ENCODE peak calls at places on chromosomes 2 and 18, in nine cellular contexts. One of them, this sample, is unnamed. For H3K27me3, the result is how much of the 10 kb centered on the place peaks cover.

GRCh38 chr18:62844850-62845643 is 129.7 kb downstream of the PHLPP1 start:
- DNase-seq in dorsolateral prefrontal cortex: no peak
- DNase-seq in ovary: no peak
- DNase-seq in CD4-positive, alpha-beta memory T cell: no peak
- DNase-seq in heart right ventricle: no peak
- DNase-seq in neural progenitor cell: no peak
- DNase-seq in IMR-90: no peak
- DNase-seq in stomach: no peak
- DNase-seq in CD4-positive, alpha-beta T cell: no peak
- DNase-seq in this sample: no peak

GRCh38 chr2:174023591-174024523 is 58.7 kb upstream of the SP3 start:
- DNase-seq in dorsolateral prefrontal cortex: no peak
- DNase-seq in ovary: no peak
- DNase-seq in CD4-positive, alpha-beta memory T cell: no peak
- DNase-seq in heart right ventricle: peak
- DNase-seq in neural progenitor cell: peak
- DNase-seq in IMR-90: peak
- DNase-seq in stomach: peak
- DNase-seq in CD4-positive, alpha-beta T cell: no peak
- DNase-seq in this sample: peak

GRCh38 chr18:46297621-46298020 is 193.4 kb downstream of the HAUS1 start:
- DNase-seq in dorsolateral prefrontal cortex: no peak
- DNase-seq in ovary: no peak
- DNase-seq in CD4-positive, alpha-beta memory T cell: no peak
- DNase-seq in heart right ventricle: no peak
- DNase-seq in neural progenitor cell: no peak
- DNase-seq in IMR-90: no peak
- DNase-seq in stomach: no peak
- DNase-seq in CD4-positive, alpha-beta T cell: no peak
- DNase-seq in this sample: no peak

GRCh38 chr18:68779169-68779568 is 18.7 kb upstream of the CCDC102B start:
- DNase-seq in dorsolateral prefrontal cortex: no peak
- DNase-seq in ovary: no peak
- DNase-seq in CD4-positive, alpha-beta memory T cell: no peak
- DNase-seq in heart right ventricle: no peak
- DNase-seq in neural progenitor cell: no peak
- DNase-seq in IMR-90: peak
- DNase-seq in stomach: no peak
- DNase-seq in CD4-positive, alpha-beta T cell: no peak
- DNase-seq in this sample: no peak

GRCh38 chr2:105376789-105377231 is 22.0 kb downstream of the FHL2 start:
- DNase-seq in dorsolateral prefrontal cortex: no peak
- DNase-seq in ovary: no peak
- DNase-seq in CD4-positive, alpha-beta memory T cell: no peak
- DNase-seq in heart right ventricle: no peak
- DNase-seq in neural progenitor cell: no peak
- DNase-seq in IMR-90: peak
- DNase-seq in stomach: no peak
- DNase-seq in CD4-positive, alpha-beta T cell: no peak
- DNase-seq in this sample: no peak

GRCh38 chr18:11862468-11863137 is 11.4 kb downstream of the CHMP1B start:
- DNase-seq in dorsolateral prefrontal cortex: no peak
- DNase-seq in ovary: no peak
- DNase-seq in CD4-positive, alpha-beta memory T cell: no peak
- DNase-seq in heart right ventricle: no peak
- DNase-seq in neural progenitor cell: no peak
- DNase-seq in IMR-90: no peak
- DNase-seq in stomach: no peak
- DNase-seq in CD4-positive, alpha-beta T cell: no peak
- DNase-seq in this sample: peak

GRCh38 chr2:19750136-19750535 is 151.6 kb downstream of the TTC32 start:
- DNase-seq in dorsolateral prefrontal cortex: no peak
- DNase-seq in ovary: no peak
- DNase-seq in CD4-positive, alpha-beta memory T cell: no peak
- DNase-seq in heart right ventricle: no peak
- DNase-seq in neural progenitor cell: no peak
- DNase-seq in IMR-90: no peak
- DNase-seq in stomach: no peak
- DNase-seq in CD4-positive, alpha-beta T cell: no peak
- DNase-seq in this sample: peak

GRCh38 chr2:122167561-122167960 is 412.1 kb downstream of the TSN start:
- DNase-seq in dorsolateral prefrontal cortex: no peak
- DNase-seq in ovary: no peak
- DNase-seq in CD4-positive, alpha-beta memory T cell: no peak
- DNase-seq in heart right ventricle: no peak
- DNase-seq in neural progenitor cell: no peak
- DNase-seq in IMR-90: no peak
- DNase-seq in stomach: no peak
- DNase-seq in CD4-positive, alpha-beta T cell: no peak
- DNase-seq in this sample: no peak

GRCh38 chr2:86769838-86770237 is 20.9 kb downstream of the CD8A start:
- DNase-seq in dorsolateral prefrontal cortex: no peak
- DNase-seq in ovary: no peak
- DNase-seq in CD4-positive, alpha-beta memory T cell: no peak
- DNase-seq in heart right ventricle: no peak
- DNase-seq in neural progenitor cell: no peak
- DNase-seq in IMR-90: no peak
- DNase-seq in stomach: no peak
- DNase-seq in CD4-positive, alpha-beta T cell: no peak
- DNase-seq in this sample: no peak

GRCh38 chr2:54897420-54898310 is 152.6 kb downstream of the RTN4 start:
- DNase-seq in dorsolateral prefrontal cortex: no peak
- DNase-seq in ovary: no peak
- DNase-seq in CD4-positive, alpha-beta memory T cell: peak
- DNase-seq in heart right ventricle: no peak
- DNase-seq in neural progenitor cell: no peak
- DNase-seq in IMR-90: no peak
- DNase-seq in stomach: no peak
- DNase-seq in CD4-positive, alpha-beta T cell: no peak
- DNase-seq in this sample: no peak

GRCh38 chr2:215784371-215784783 is 229.0 kb downstream of the MREG start:
- DNase-seq in dorsolateral prefrontal cortex: no peak
- DNase-seq in ovary: no peak
- DNase-seq in CD4-positive, alpha-beta memory T cell: no peak
- DNase-seq in heart right ventricle: no peak
- DNase-seq in neural progenitor cell: no peak
- DNase-seq in IMR-90: peak
- DNase-seq in stomach: no peak
- DNase-seq in CD4-positive, alpha-beta T cell: no peak
- DNase-seq in this sample: no peak

GRCh38 chr2:9102861-9103662 is 99.6 kb upstream of the MBOAT2 start:
- DNase-seq in dorsolateral prefrontal cortex: no peak
- DNase-seq in ovary: no peak
- DNase-seq in CD4-positive, alpha-beta memory T cell: no peak
- DNase-seq in heart right ventricle: no peak
- DNase-seq in neural progenitor cell: peak
- DNase-seq in IMR-90: no peak
- DNase-seq in stomach: peak
- DNase-seq in CD4-positive, alpha-beta T cell: no peak
- DNase-seq in this sample: no peak

GRCh38 chr2:189613650-189614420 is 33.2 kb upstream of the SLC40A1 start:
- DNase-seq in dorsolateral prefrontal cortex: no peak
- DNase-seq in ovary: no peak
- DNase-seq in CD4-positive, alpha-beta memory T cell: no peak
- DNase-seq in heart right ventricle: no peak
- DNase-seq in neural progenitor cell: no peak
- DNase-seq in IMR-90: peak
- DNase-seq in stomach: no peak
- DNase-seq in CD4-positive, alpha-beta T cell: no peak
- DNase-seq in this sample: no peak

GRCh38 chr2:132664096-132664495 is 5.9 kb downstream of the LYPD1 start:
- DNase-seq in dorsolateral prefrontal cortex: no peak
- DNase-seq in ovary: no peak
- DNase-seq in CD4-positive, alpha-beta memory T cell: no peak
- DNase-seq in heart right ventricle: no peak
- DNase-seq in neural progenitor cell: no peak
- DNase-seq in IMR-90: peak
- DNase-seq in stomach: no peak
- DNase-seq in CD4-positive, alpha-beta T cell: no peak
- DNase-seq in this sample: no peak

GRCh38 chr2:118123561-118124232 is 35.4 kb downstream of the INSIG2 start:
- DNase-seq in dorsolateral prefrontal cortex: no peak
- DNase-seq in ovary: no peak
- DNase-seq in CD4-positive, alpha-beta memory T cell: no peak
- DNase-seq in heart right ventricle: no peak
- DNase-seq in neural progenitor cell: no peak
- DNase-seq in IMR-90: peak
- DNase-seq in stomach: no peak
- DNase-seq in CD4-positive, alpha-beta T cell: no peak
- DNase-seq in this sample: no peak

GRCh38 chr2:67524236-67524635 is 127.1 kb downstream of the ETAA1 start:
- DNase-seq in dorsolateral prefrontal cortex: no peak
- DNase-seq in ovary: no peak
- DNase-seq in CD4-positive, alpha-beta memory T cell: no peak
- DNase-seq in heart right ventricle: no peak
- DNase-seq in neural progenitor cell: no peak
- DNase-seq in IMR-90: no peak
- DNase-seq in stomach: no peak
- DNase-seq in CD4-positive, alpha-beta T cell: no peak
- DNase-seq in this sample: no peak

GRCh38 chr18:70243131-70243530 is 37.6 kb upstream of the RTTN start:
- DNase-seq in dorsolateral prefrontal cortex: no peak
- DNase-seq in ovary: no peak
- DNase-seq in CD4-positive, alpha-beta memory T cell: no peak
- DNase-seq in heart right ventricle: no peak
- DNase-seq in neural progenitor cell: no peak
- DNase-seq in IMR-90: no peak
- DNase-seq in stomach: peak
- DNase-seq in CD4-positive, alpha-beta T cell: no peak
- DNase-seq in this sample: no peak

GRCh38 chr2:48600204-48600813 is 17.3 kb upstream of the GTF2A1L start:
- DNase-seq in dorsolateral prefrontal cortex: no peak
- DNase-seq in ovary: no peak
- DNase-seq in CD4-positive, alpha-beta memory T cell: peak
- DNase-seq in heart right ventricle: no peak
- DNase-seq in neural progenitor cell: peak
- DNase-seq in IMR-90: peak
- DNase-seq in stomach: no peak
- DNase-seq in CD4-positive, alpha-beta T cell: no peak
- DNase-seq in this sample: no peak

GRCh38 chr2:110124038-110124825 is 8.6 kb upstream of the MALL start:
- DNase-seq in dorsolateral prefrontal cortex: no peak
- DNase-seq in ovary: no peak
- DNase-seq in CD4-positive, alpha-beta memory T cell: no peak
- DNase-seq in heart right ventricle: no peak
- DNase-seq in neural progenitor cell: no peak
- DNase-seq in IMR-90: no peak
- DNase-seq in stomach: no peak
- DNase-seq in CD4-positive, alpha-beta T cell: no peak
- DNase-seq in this sample: no peak

GRCh38 chr2:224401641-224402342 is at the start of gene FAM124B:
- DNase-seq in dorsolateral prefrontal cortex: no peak
- DNase-seq in ovary: peak
- DNase-seq in CD4-positive, alpha-beta memory T cell: peak
- DNase-seq in heart right ventricle: peak
- DNase-seq in neural progenitor cell: no peak
- DNase-seq in IMR-90: peak
- DNase-seq in stomach: peak
- DNase-seq in CD4-positive, alpha-beta T cell: peak
- DNase-seq in this sample: peak

GRCh38 chr2:57217013-57217412 is 829.6 kb upstream of the VRK2 start:
- DNase-seq in dorsolateral prefrontal cortex: no peak
- DNase-seq in ovary: no peak
- DNase-seq in CD4-positive, alpha-beta memory T cell: no peak
- DNase-seq in heart right ventricle: no peak
- DNase-seq in neural progenitor cell: no peak
- DNase-seq in IMR-90: no peak
- DNase-seq in stomach: no peak
- DNase-seq in CD4-positive, alpha-beta T cell: no peak
- DNase-seq in this sample: no peak
- H3K27me3 ChIP-seq in dorsolateral prefrontal cortex: under half
- H3K27me3 ChIP-seq in ovary: under half
- H3K27me3 ChIP-seq in CD4-positive, alpha-beta memory T cell: under half
- H3K27me3 ChIP-seq in heart right ventricle: under half
- H3K27me3 ChIP-seq in neural progenitor cell: under half
- H3K27me3 ChIP-seq in IMR-90: under half
- H3K27me3 ChIP-seq in stomach: under half
- H3K27me3 ChIP-seq in CD4-positive, alpha-beta T cell: under half
- H3K27me3 ChIP-seq in this sample: under half

DNA sequence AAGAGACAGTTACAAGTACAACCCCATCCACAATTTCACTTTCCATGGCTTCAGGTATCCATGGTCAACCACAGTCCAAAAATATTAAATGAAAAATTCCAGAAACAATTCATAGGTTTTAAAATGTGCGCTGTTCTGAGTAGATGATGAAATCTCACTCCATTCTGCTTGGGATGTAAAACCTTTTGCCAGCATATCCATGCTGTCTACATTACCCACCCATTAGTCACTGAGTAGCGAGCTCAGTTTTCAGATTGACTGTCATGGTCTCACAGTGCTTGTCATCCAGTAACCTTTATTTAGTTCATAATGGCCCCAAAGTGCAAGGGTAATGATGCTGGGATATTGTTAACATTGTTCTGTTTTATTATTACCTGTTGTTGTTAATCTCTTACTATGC is 40.5 kb downstream of the SMAD4 start:
- DNase-seq in dorsolateral prefrontal cortex: no peak
- DNase-seq in ovary: no peak
- DNase-seq in CD4-positive, alpha-beta memory T cell: no peak
- DNase-seq in heart right ventricle: no peak
- DNase-seq in neural progenitor cell: no peak
- DNase-seq in IMR-90: peak
- DNase-seq in stomach: no peak
- DNase-seq in CD4-positive, alpha-beta T cell: no peak
- DNase-seq in this sample: no peak
- H3K27ac ChIP-seq in dorsolateral prefrontal cortex: no peak
- H3K27ac ChIP-seq in ovary: no peak
- H3K27ac ChIP-seq in CD4-positive, alpha-beta memory T cell: no peak
- H3K27ac ChIP-seq in heart right ventricle: no peak
- H3K27ac ChIP-seq in neural progenitor cell: no peak
- H3K27ac ChIP-seq in IMR-90: no peak
- H3K27ac ChIP-seq in stomach: no peak
- H3K27ac ChIP-seq in CD4-positive, alpha-beta T cell: no peak
- H3K27ac ChIP-seq in this sample: no peak

GRCh38 chr2:71358931-71359671 is 27.5 kb downstream of the ZNF638 start:
- DNase-seq in dorsolateral prefrontal cortex: peak
- DNase-seq in ovary: no peak
- DNase-seq in CD4-positive, alpha-beta memory T cell: no peak
- DNase-seq in heart right ventricle: no peak
- DNase-seq in neural progenitor cell: no peak
- DNase-seq in IMR-90: peak
- DNase-seq in stomach: no peak
- DNase-seq in CD4-positive, alpha-beta T cell: no peak
- DNase-seq in this sample: no peak
- H3K27me3 ChIP-seq in dorsolateral prefrontal cortex: under half
- H3K27me3 ChIP-seq in ovary: under half
- H3K27me3 ChIP-seq in CD4-positive, alpha-beta memory T cell: under half
- H3K27me3 ChIP-seq in heart right ventricle: under half
- H3K27me3 ChIP-seq in neural progenitor cell: under half
- H3K27me3 ChIP-seq in IMR-90: under half
- H3K27me3 ChIP-seq in stomach: under half
- H3K27me3 ChIP-seq in CD4-positive, alpha-beta T cell: under half
- H3K27me3 ChIP-seq in this sample: under half

DNA sequence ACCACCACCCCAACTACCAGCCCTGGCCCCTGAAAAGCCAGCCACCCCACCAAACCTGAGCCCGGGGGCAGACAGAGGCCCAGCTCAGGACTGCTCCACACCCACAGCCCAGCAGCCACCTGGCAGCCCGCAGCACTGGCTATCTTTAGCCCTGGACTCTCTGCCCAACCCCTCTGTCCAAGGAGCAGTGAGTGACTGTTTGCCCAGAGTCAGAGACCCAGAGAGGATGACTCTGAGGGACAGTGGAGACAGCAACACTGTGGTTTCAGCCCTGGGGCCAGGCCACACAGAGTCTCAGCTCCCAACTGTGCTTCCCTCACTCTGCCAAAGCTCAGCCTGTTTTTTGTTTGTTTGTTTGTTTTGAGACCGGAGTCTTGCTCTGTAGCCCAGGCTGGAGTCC is 32.6 kb downstream of the BIN1 start:
- DNase-seq in dorsolateral prefrontal cortex: no peak
- DNase-seq in ovary: no peak
- DNase-seq in CD4-positive, alpha-beta memory T cell: no peak
- DNase-seq in heart right ventricle: no peak
- DNase-seq in neural progenitor cell: no peak
- DNase-seq in IMR-90: no peak
- DNase-seq in stomach: no peak
- DNase-seq in CD4-positive, alpha-beta T cell: no peak
- DNase-seq in this sample: no peak
- H3K27ac ChIP-seq in dorsolateral prefrontal cortex: peak
- H3K27ac ChIP-seq in ovary: peak
- H3K27ac ChIP-seq in CD4-positive, alpha-beta memory T cell: no peak
- H3K27ac ChIP-seq in heart right ventricle: no peak
- H3K27ac ChIP-seq in neural progenitor cell: no peak
- H3K27ac ChIP-seq in IMR-90: no peak
- H3K27ac ChIP-seq in stomach: peak
- H3K27ac ChIP-seq in CD4-positive, alpha-beta T cell: peak
- H3K27ac ChIP-seq in this sample: no peak